ENCODE peak calls at places on chromosome 13, in nine cellular contexts. One of them, this sample, is unnamed.

GRCh38 chr13:60765700-60766411 is 368.8 kb downstream of the TDRD3 start:
- DNase-seq in NCI-H1092: no peak
- DNase-seq in HCT116: no peak
- DNase-seq in stimulated activated CD8-positive, alpha-beta memory T cell treated with anti-CD3 and anti-CD28 coated beads, Interleukin-7, amount 100 ng/mL, for 4 hours: no peak
- DNase-seq in progenitor cell of endocrine pancreas: no peak
- DNase-seq in iris pigment epithelial cell: peak; percentile 20
- DNase-seq in brain microvascular endothelial cell: peak; percentile 38
- DNase-seq in H9: no peak
- DNase-seq in activated T-cell treated with anti-CD3 and anti-CD28 coated beads for 24 hours: no peak
- DNase-seq in this sample: peak; percentile 41

GRCh38 chr13:21735621-21736401 is 64.9 kb downstream of the FGF9 start:
- DNase-seq in activated T-cell treated with anti-CD3 and anti-CD28 coated beads for 24 hours: no peak
- DNase-seq in iris pigment epithelial cell: no peak
- DNase-seq in HCT116: no peak
- DNase-seq in brain microvascular endothelial cell: no peak
- DNase-seq in progenitor cell of endocrine pancreas: no peak
- DNase-seq in stimulated activated CD8-positive, alpha-beta memory T cell treated with anti-CD3 and anti-CD28 coated beads, Interleukin-7, amount 100 ng/mL, for 4 hours: no peak
- DNase-seq in H9: no peak
- DNase-seq in NCI-H1092: peak; percentile 37
- DNase-seq in this sample: no peak

GRCh38 chr13:29722415-29722814 is 126.9 kb upstream of the SLC7A1 start:
- DNase-seq in activated T-cell treated with anti-CD3 and anti-CD28 coated beads for 24 hours: no peak
- DNase-seq in HCT116: no peak
- DNase-seq in stimulated activated CD8-positive, alpha-beta memory T cell treated with anti-CD3 and anti-CD28 coated beads, Interleukin-7, amount 100 ng/mL, for 4 hours: no peak
- DNase-seq in H9: no peak
- DNase-seq in NCI-H1092: no peak
- DNase-seq in brain microvascular endothelial cell: no peak
- DNase-seq in progenitor cell of endocrine pancreas: no peak
- DNase-seq in iris pigment epithelial cell: no peak
- DNase-seq in this sample: no peak

GRCh38 chr13:32381539-32381938 is 46.4 kb downstream of the N4BP2L1 start:
- DNase-seq in stimulated activated CD8-positive, alpha-beta memory T cell treated with anti-CD3 and anti-CD28 coated beads, Interleukin-7, amount 100 ng/mL, for 4 hours: no peak
- DNase-seq in NCI-H1092: no peak
- DNase-seq in activated T-cell treated with anti-CD3 and anti-CD28 coated beads for 24 hours: no peak
- DNase-seq in HCT116: peak; percentile 2
- DNase-seq in progenitor cell of endocrine pancreas: no peak
- DNase-seq in brain microvascular endothelial cell: peak; percentile 14
- DNase-seq in iris pigment epithelial cell: peak; percentile 36
- DNase-seq in H9: peak; percentile 52
- DNase-seq in this sample: peak; percentile 0

GRCh38 chr13:53010374-53011105 is 18.1 kb upstream of the OLFM4 start:
- DNase-seq in activated T-cell treated with anti-CD3 and anti-CD28 coated beads for 24 hours: no peak
- DNase-seq in brain microvascular endothelial cell: no peak
- DNase-seq in NCI-H1092: peak; percentile 24
- DNase-seq in progenitor cell of endocrine pancreas: no peak
- DNase-seq in H9: no peak
- DNase-seq in iris pigment epithelial cell: peak; percentile 3
- DNase-seq in stimulated activated CD8-positive, alpha-beta memory T cell treated with anti-CD3 and anti-CD28 coated beads, Interleukin-7, amount 100 ng/mL, for 4 hours: no peak
- DNase-seq in HCT116: no peak
- DNase-seq in this sample: no peak

GRCh38 chr13:114059946-114060860 is 72.2 kb downstream of the RASA3 start:
- DNase-seq in brain microvascular endothelial cell: no peak
- DNase-seq in stimulated activated CD8-positive, alpha-beta memory T cell treated with anti-CD3 and anti-CD28 coated beads, Interleukin-7, amount 100 ng/mL, for 4 hours: no peak
- DNase-seq in HCT116: no peak
- DNase-seq in activated T-cell treated with anti-CD3 and anti-CD28 coated beads for 24 hours: no peak
- DNase-seq in iris pigment epithelial cell: no peak
- DNase-seq in H9: no peak
- DNase-seq in progenitor cell of endocrine pancreas: no peak
- DNase-seq in NCI-H1092: no peak
- DNase-seq in this sample: no peak

GRCh38 chr13:95492044-95492801 is 60.3 kb upstream of the CLDN10 start:
- DNase-seq in NCI-H1092: peak; percentile 28
- DNase-seq in iris pigment epithelial cell: no peak
- DNase-seq in stimulated activated CD8-positive, alpha-beta memory T cell treated with anti-CD3 and anti-CD28 coated beads, Interleukin-7, amount 100 ng/mL, for 4 hours: no peak
- DNase-seq in activated T-cell treated with anti-CD3 and anti-CD28 coated beads for 24 hours: no peak
- DNase-seq in brain microvascular endothelial cell: no peak
- DNase-seq in H9: peak; percentile 61
- DNase-seq in progenitor cell of endocrine pancreas: no peak
- DNase-seq in HCT116: no peak
- DNase-seq in this sample: no peak

GRCh38 chr13:110239280-110240120 is 67.5 kb downstream of the COL4A1 start:
- DNase-seq in iris pigment epithelial cell: no peak
- DNase-seq in brain microvascular endothelial cell: no peak
- DNase-seq in stimulated activated CD8-positive, alpha-beta memory T cell treated with anti-CD3 and anti-CD28 coated beads, Interleukin-7, amount 100 ng/mL, for 4 hours: no peak
- DNase-seq in HCT116: no peak
- DNase-seq in progenitor cell of endocrine pancreas: no peak
- DNase-seq in activated T-cell treated with anti-CD3 and anti-CD28 coated beads for 24 hours: no peak
- DNase-seq in NCI-H1092: no peak
- DNase-seq in H9: no peak
- DNase-seq in this sample: no peak

GRCh38 chr13:40026174-40026585 is 370.7 kb downstream of the COG6 start:
- DNase-seq in progenitor cell of endocrine pancreas: no peak
- DNase-seq in HCT116: no peak
- DNase-seq in NCI-H1092: no peak
- DNase-seq in brain microvascular endothelial cell: peak; percentile 26
- DNase-seq in H9: no peak
- DNase-seq in stimulated activated CD8-positive, alpha-beta memory T cell treated with anti-CD3 and anti-CD28 coated beads, Interleukin-7, amount 100 ng/mL, for 4 hours: peak; percentile 17
- DNase-seq in iris pigment epithelial cell: peak; percentile 81
- DNase-seq in activated T-cell treated with anti-CD3 and anti-CD28 coated beads for 24 hours: peak; percentile 64
- DNase-seq in this sample: no peak